ENCODE peak calls at places on chromosomes 2 and 18, in four cellular contexts. N is WTC11; T is fibroblast of pulmonary artery; A is CD4-positive, alpha-beta T cell. Z is an unnamed sample.

GRCh38 chr2:227411990-227412350 is 24.2 kb upstream of the SCYGR1 start:
- DNase-seq in N (no peak), T (no peak), A (no peak), Z (no peak)

GRCh38 chr18:76484749-76485387 is 10.2 kb downstream of the ZNF516 start:
- DNase-seq in N (no peak), T (no peak), A (no peak), Z (no peak)

GRCh38 chr2:46335404-46335965 is 38.3 kb downstream of the EPAS1 start:
- DNase-seq in N (peak), T (peak), A (no peak), Z (peak)

GRCh38 chr18:59705145-59705544 is 7.9 kb upstream of the CCBE1 start:
- DNase-seq in N (no peak), T (peak), A (no peak), Z (no peak)

GRCh38 chr2:172350844-172351480 is 76.4 kb upstream of the ITGA6 start:
- DNase-seq in N (no peak), T (no peak), A (no peak), Z (no peak)

GRCh38 chr2:73254343-73255006 is 20.4 kb downstream of the CCT7 start:
- DNase-seq in N (no peak), T (no peak), A (no peak), Z (no peak)

GRCh38 chr18:37571266-37571665 is 5.7 kb upstream of the CELF4 start:
- DNase-seq in N (no peak), T (no peak), A (no peak), Z (no peak)

GRCh38 chr18:23629444-23629946 is 33.2 kb downstream of the ANKRD29 start:
- DNase-seq in N (no peak), T (no peak), A (no peak), Z (no peak)

GRCh38 chr2:231662028-231662810 is 46.1 kb upstream of the PTMA start:
- DNase-seq in N (peak), T (peak), A (peak), Z (peak)

GRCh38 chr2:135954020-135954628 is 31.3 kb downstream of the DARS1 start:
- DNase-seq in N (no peak), T (no peak), A (no peak), Z (no peak)

GRCh38 chr2:189113963-189114362 is 65.6 kb downstream of the COL5A2 start:
- DNase-seq in N (no peak), T (no peak), A (no peak), Z (no peak)

GRCh38 chr2:164538250-164538866 is 82.9 kb downstream of the GRB14 start:
- DNase-seq in N (no peak), T (peak), A (no peak), Z (no peak)

GRCh38 chr2:15357186-15357585 is 203.9 kb downstream of the NBAS start:
- DNase-seq in N (no peak), T (no peak), A (no peak), Z (no peak)

GRCh38 chr2:20781656-20782265 is 41.1 kb downstream of the LDAH start:
- DNase-seq in N (peak), T (peak), A (no peak), Z (peak)

GRCh38 chr2:193463016-193463415 is 1268.3 kb upstream of the TMEFF2 start:
- DNase-seq in N (no peak), T (no peak), A (no peak), Z (no peak)

GRCh38 chr2:159680692-159681091 is 31.6 kb upstream of the MARCHF7 start:
- DNase-seq in N (no peak), T (no peak), A (no peak), Z (no peak)

GRCh38 chr2:159677654-159678053 is 34.7 kb upstream of the MARCHF7 start:
- DNase-seq in N (no peak), T (peak), A (no peak), Z (no peak)
- TF ChIP-seq CTCF in N (no peak), T (peak), A (no peak), Z (no peak)

DNA sequence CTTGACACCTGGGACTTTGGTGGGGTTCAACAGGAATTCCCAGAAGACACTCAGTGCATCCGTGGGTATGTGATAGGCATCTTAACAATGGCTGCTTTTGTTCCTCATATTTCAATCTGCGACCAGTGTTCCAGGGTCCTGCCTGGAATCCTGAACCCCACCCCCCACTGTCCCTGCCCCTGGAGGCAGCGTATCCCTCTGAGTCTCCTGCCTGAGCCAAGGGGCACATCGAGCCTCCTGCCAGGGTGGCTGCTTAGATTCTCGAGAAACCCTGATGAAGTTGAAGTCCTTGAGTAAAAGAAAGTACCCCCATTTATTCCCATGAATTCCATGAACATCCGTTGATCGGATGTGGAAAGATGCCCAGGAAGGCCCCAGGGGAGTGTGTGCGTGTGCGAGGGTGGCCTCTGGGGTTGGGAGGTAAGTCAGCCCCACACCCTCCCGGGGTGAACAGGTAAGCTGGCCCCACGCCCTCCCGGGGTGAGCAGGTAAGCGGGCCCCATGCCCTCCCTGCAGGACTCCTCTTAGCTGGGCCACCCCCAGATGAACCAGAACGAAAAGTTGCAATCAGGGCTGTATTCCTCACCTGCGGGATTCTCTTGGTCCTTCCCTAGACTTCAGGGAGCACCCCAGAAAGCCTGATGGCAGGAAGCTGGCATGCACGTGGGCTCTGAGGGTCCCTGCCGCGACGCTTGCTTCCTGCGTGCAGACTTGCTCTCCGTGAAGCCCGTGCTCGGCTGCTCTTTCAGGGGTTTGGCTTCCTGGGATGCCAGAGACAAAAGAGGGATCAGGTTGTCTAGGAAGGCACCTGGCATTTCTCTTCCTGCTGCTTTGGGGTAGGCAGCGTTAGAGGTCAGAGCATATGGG is 253.4 kb downstream of the AGAP1 start:
- DNase-seq in N (no peak), T (no peak), A (no peak), Z (no peak)
- TF ChIP-seq CTCF in N (no peak), T (no peak), A (no peak), Z (no peak)

GRCh38 chr18:51953521-51953920 is 386.5 kb upstream of the DCC start:
- DNase-seq in N (no peak), T (no peak), A (no peak), Z (no peak)

GRCh38 chr18:51955136-51955535 is 384.9 kb upstream of the DCC start:
- DNase-seq in N (no peak), T (no peak), A (no peak), Z (no peak)

GRCh38 chr18:51952844-51953243 is 387.2 kb upstream of the DCC start:
- DNase-seq in N (no peak), T (no peak), A (no peak), Z (no peak)

GRCh38 chr18:51957001-51957400 is 383.0 kb upstream of the DCC start:
- DNase-seq in N (no peak), T (no peak), A (no peak), Z (no peak)
- TF ChIP-seq CTCF in N (no peak), T (no peak), A (no peak), Z (no peak)

DNA sequence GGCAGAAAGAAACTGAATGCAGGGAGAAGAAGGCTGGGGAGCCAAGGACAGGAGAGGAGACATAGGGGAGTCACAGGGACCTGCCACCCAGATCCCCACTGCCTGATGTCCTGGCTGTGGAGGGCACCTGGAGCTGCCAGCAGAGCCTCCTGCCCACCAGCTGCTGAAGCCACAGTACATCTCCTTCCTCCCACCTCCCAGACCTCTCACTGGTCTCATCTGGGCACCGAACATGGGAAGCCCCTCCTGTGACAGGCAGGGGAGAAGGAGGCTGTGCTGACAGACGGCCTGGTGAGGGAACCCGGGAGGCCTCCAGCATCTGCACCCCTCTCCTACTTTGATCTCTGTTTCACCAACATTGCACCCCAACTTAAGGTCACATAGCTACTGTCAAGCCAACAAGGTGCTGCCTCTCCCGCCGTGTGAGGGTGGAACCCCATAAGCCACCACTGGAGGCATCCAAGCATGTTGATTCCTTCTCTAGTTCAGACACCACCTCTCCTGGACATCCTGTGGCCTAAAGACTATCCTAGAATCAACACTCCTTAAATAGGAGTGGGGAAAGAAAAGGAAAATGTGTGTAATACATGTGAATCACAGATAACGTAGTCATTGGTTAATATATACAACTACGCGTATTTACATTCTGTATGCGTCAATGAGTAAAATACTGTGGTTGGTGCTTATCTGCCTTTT is 3.6 kb upstream of the RNPEPL1 start:
- DNase-seq in N (no peak), T (peak), A (peak), Z (no peak)
- TF ChIP-seq CTCF in N (no peak), T (peak), A (peak), Z (no peak)

GRCh38 chr2:160156084-160156483 is 44.0 kb downstream of the ITGB6 start:
- DNase-seq in N (no peak), T (no peak), A (no peak), Z (no peak)
- TF ChIP-seq CTCF in N (no peak), T (no peak), A (no peak), Z (no peak)

DNA sequence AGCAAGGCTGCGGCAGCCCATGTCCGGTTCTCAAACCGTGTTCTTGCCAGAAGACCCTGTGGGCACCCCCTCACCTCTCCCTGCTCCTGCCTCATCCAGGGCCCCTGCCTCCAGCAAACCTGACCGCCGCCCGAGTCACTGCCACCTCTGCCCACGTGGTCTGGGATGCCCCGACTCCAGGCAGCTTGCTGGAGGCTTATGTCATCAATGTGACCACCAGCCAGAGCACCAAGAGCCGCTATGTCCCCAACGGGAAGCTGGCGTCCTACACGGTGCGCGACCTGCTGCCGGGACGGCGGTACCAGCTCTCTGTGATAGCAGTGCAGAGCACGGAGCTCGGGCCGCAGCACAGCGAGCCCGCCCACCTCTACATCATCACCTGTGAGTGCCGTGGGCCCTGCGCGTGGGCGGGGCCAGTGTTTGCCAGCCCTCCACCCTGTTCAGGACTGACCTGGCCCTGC is 32.2 kb downstream of the MTERF4 start:
- DNase-seq in N (peak), T (no peak), A (no peak), Z (peak)
- TF ChIP-seq CTCF in N (no peak), T (no peak), A (no peak), Z (no peak)

DNA sequence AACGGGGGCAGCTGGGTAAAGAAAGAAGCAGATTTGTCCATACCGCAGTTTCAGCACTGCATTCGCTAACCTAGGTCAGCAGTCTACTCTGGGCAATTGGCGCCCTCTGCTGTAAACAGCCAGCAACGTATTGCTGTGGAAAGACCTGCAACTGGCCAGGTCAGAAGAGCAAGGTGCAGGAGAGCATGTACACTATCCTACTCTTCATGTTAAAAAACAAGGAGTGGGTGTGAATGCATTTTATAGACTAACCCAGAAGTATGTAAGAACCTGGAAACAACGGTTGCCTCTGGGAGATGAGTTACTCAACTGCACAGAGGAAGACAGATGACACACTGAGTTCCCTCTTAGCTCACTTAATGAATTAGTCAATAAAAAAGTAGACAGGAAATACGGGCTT is 6.2 kb downstream of the MRPS5 start:
- DNase-seq in N (peak), T (peak), A (peak), Z (peak)
- TF ChIP-seq CTCF in N (peak), T (peak), A (peak), Z (peak)

GRCh38 chr2:45274190-45274926 is 265.1 kb upstream of the SIX2 start:
- DNase-seq in N (no peak), T (no peak), A (no peak), Z (no peak)
- TF ChIP-seq CTCF in N (no peak), T (no peak), A (no peak), Z (no peak)

DNA sequence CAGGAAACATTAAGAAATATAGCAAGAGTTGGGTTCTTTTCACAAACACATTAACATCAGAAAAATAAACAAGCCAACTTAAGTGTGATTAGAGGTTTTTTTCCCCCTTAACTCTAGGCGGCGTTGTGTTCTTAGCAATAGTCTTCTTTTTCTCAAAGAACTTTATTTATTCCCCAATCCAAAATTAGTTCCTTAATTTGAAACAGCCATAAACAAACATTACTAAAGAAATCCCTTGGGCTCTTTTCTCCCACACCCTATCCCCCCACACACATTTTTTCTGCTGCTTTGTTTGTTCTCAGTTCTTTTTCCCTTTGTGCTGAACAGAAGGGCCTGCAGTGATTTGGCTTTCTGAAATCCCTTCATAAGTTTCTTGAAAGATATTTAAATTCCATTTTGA is 13.2 kb upstream of the MYO1B start:
- DNase-seq in N (no peak), T (peak), A (no peak), Z (no peak)
- TF ChIP-seq CTCF in N (no peak), T (peak), A (no peak), Z (no peak)

Z was measured in endothelial cell.